ENCODE peak calls at places on chromosomes 6 and 20, in four cellular contexts. F is HCT116, X is K562, T is SK-N-SH. O is an unnamed sample.

GRCh38 chr6:33907227-33907626 is 103.4 kb upstream of the MLN start:
- DNase-seq in X (no peak), T (no peak), F (no peak), O (no peak)

GRCh38 chr6:33165581-33166258 is 26.5 kb downstream of the COL11A2 start:
- DNase-seq in T (no peak), X (no peak), F (no peak), O (no peak)

GRCh38 chr6:16216501-16217155 is 21.8 kb upstream of the GMPR start:
- DNase-seq in F (no peak), X (no peak), T (no peak), O (no peak)

GRCh38 chr20:2507464-2507863 is 1.3 kb downstream of the ZNF343 start:
- DNase-seq in F (no peak), X (no peak), T (peak), O (no peak)

GRCh38 chr20:31551581-31552081 is 37.4 kb downstream of the HM13 start:
- DNase-seq in X (no peak), T (no peak), F (no peak), O (no peak)

GRCh38 chr6:35566794-35567193 is 54.1 kb upstream of the TULP1 start:
- DNase-seq in X (no peak), T (no peak), F (no peak), O (no peak)

GRCh38 chr6:26028753-26029569 is 58.3 kb upstream of the HFE start:
- DNase-seq in T (no peak), X (no peak), F (no peak), O (no peak)

GRCh38 chr6:107489636-107490567 is at the start of gene SOBP:
- DNase-seq in F (no peak), X (peak), T (peak), O (peak)

GRCh38 chr6:83417880-83418663 is 12.8 kb downstream of the ME1 start:
- DNase-seq in F (peak), X (peak), T (peak), O (peak)

GRCh38 chr6:40587240-40588069 is at the start of gene LRFN2:
- DNase-seq in F (peak), X (peak), T (peak), O (peak)

GRCh38 chr6:37354526-37355384 is 972 bp downstream of the RNF8 start:
- DNase-seq in F (no peak), T (peak), X (peak), O (no peak)

GRCh38 chr20:3995749-3996305 is 19.5 kb downstream of the RNF24 start:
- DNase-seq in X (no peak), F (no peak), T (no peak), O (no peak)

GRCh38 chr20:57282691-57283361 is 16.4 kb upstream of the BMP7 start:
- DNase-seq in F (no peak), X (no peak), T (no peak), O (no peak)

GRCh38 chr20:18722381-18722780 is 91.2 kb upstream of the SCP2D1 start:
- DNase-seq in X (no peak), T (no peak), F (no peak), O (no peak)

GRCh38 chr20:45419188-45420091 is 3.5 kb downstream of the PIGT start:
- DNase-seq in T (no peak), F (no peak), X (no peak), O (peak)

GRCh38 chr20:61953037-61953788 is 112.5 kb downstream of the TAF4 start:
- DNase-seq in F (no peak), T (no peak), X (no peak), O (no peak)

GRCh38 chr6:161351855-161352254 is 78.0 kb upstream of the AGPAT4 start:
- DNase-seq in T (no peak), F (no peak), X (peak), O (no peak)

GRCh38 chr20:40390654-40391053 is 298.4 kb downstream of the MAFB start:
- DNase-seq in X (no peak), T (no peak), F (no peak), O (no peak)

GRCh38 chr20:17500271-17500670 is 30.9 kb downstream of the BFSP1 start:
- DNase-seq in F (no peak), X (no peak), T (no peak), O (no peak)

GRCh38 chr20:46879386-46879785 is 15.3 kb upstream of the EYA2 start:
- DNase-seq in X (no peak), F (no peak), T (no peak), O (no peak)

DNA sequence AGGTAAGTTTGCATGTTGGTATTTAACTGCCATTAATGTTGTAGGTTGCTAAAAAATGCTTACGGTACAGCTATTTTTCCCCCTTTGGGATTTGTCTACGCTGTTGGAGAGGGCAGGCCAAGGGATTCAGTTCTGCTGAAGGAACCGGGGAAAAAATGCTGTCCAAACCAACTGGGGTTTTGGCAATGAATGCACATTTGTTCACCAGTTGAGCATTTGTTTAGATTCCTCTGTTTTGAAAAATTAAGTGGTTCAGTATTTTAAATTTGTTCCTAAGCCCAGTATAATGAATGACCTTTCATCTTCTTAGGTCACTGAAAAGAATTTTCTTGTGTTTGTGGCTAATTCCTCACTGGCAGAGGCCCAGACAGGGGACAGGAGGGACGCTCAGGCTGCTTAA is 10.8 kb upstream of the EYA2 start:
- DNase-seq in T (no peak), F (no peak), X (no peak), O (no peak)
- TF ChIP-seq POLR2AphosphoS5 in T (no peak), F (no peak), X (no peak), O (no peak)

GRCh38 chr6:154617175-154617574 is 106.7 kb upstream of the CNKSR3 start:
- DNase-seq in T (no peak), X (no peak), F (no peak), O (no peak)
- TF ChIP-seq ELF1 in T (no peak), X (no peak), F (no peak), O (no peak)

GRCh38 chr6:110054664-110055386 is 76.7 kb downstream of the GPR6 start:
- DNase-seq in X (no peak), T (no peak), F (no peak), O (no peak)

GRCh38 chr6:110049696-110050465 is 71.8 kb downstream of the GPR6 start:
- DNase-seq in X (no peak), T (no peak), F (no peak), O (no peak)

GRCh38 chr6:110053395-110054240 is 75.5 kb downstream of the GPR6 start:
- DNase-seq in T (peak), X (peak), F (peak), O (peak)

DNA sequence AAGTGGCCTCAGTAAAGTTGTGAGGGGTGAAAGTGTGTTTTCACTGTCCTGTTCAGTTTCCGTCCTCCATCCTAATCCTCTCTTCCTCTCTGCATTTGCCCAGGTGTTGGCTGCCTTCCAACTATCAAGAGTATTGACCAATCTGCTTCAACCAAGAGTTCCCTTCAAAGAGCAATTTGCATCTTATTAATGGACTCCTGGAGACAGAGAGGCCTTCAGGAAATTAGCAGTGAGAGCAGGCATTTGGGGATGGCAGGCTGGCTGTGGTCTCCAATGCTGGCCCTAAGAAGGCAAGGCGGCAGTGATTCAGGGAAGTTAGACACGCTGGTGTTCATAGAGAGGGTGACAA is 77.2 kb downstream of the GPR6 start:
- DNase-seq in X (no peak), F (no peak), T (no peak), O (no peak)
- TF ChIP-seq POLR2AphosphoS5 in X (no peak), F (no peak), T (no peak), O (no peak)

GRCh38 chr6:62797190-62797589 is 414.1 kb upstream of the FKBP1C start:
- DNase-seq in X (no peak), F (no peak), T (no peak), O (no peak)
- TF ChIP-seq ELF1 in X (no peak), F (no peak), T (no peak), O (no peak)

GRCh38 chr6:90219168-90219985 is 77.3 kb downstream of the BACH2 start:
- DNase-seq in T (peak), X (no peak), F (no peak), O (no peak)
- TF ChIP-seq POLR2AphosphoS5 in T (peak), X (no peak), F (no peak), O (no peak)

GRCh38 chr6:101597711-101598110 is 204.2 kb downstream of the GRIK2 start:
- DNase-seq in T (no peak), F (peak), X (no peak), O (no peak)

GRCh38 chr6:101595276-101595675 is 201.8 kb downstream of the GRIK2 start:
- DNase-seq in X (no peak), T (no peak), F (no peak), O (no peak)
- TF ChIP-seq ELF1 in X (no peak), T (no peak), F (no peak), O (no peak)

GRCh38 chr20:21125849-21126840 is at the start of gene KIZ:
- DNase-seq in F (peak), X (peak), T (peak), O (peak)
- TF ChIP-seq POLR2AphosphoS5 in F (peak), X (peak), T (peak), O (peak)

GRCh38 chr20:59120491-59120890 is 43.1 kb upstream of the ZNF831 start:
- DNase-seq in X (no peak), T (no peak), F (no peak), O (no peak)
- TF ChIP-seq ELF1 in X (no peak), T (no peak), F (no peak), O (no peak)

GRCh38 chr6:27899543-27899942 is 12.7 kb downstream of the OR2B2 start:
- DNase-seq in F (no peak), T (no peak), X (no peak), O (no peak)

GRCh38 chr6:27897580-27898206 is 14.5 kb downstream of the OR2B2 start:
- DNase-seq in F (no peak), T (no peak), X (no peak), O (no peak)

GRCh38 chr6:27901801-27902200 is 10.4 kb downstream of the OR2B2 start:
- DNase-seq in F (peak), X (peak), T (no peak), O (no peak)

GRCh38 chr6:27908017-27908416 is 4.2 kb downstream of the OR2B2 start:
- DNase-seq in F (no peak), T (no peak), X (no peak), O (no peak)

DNA sequence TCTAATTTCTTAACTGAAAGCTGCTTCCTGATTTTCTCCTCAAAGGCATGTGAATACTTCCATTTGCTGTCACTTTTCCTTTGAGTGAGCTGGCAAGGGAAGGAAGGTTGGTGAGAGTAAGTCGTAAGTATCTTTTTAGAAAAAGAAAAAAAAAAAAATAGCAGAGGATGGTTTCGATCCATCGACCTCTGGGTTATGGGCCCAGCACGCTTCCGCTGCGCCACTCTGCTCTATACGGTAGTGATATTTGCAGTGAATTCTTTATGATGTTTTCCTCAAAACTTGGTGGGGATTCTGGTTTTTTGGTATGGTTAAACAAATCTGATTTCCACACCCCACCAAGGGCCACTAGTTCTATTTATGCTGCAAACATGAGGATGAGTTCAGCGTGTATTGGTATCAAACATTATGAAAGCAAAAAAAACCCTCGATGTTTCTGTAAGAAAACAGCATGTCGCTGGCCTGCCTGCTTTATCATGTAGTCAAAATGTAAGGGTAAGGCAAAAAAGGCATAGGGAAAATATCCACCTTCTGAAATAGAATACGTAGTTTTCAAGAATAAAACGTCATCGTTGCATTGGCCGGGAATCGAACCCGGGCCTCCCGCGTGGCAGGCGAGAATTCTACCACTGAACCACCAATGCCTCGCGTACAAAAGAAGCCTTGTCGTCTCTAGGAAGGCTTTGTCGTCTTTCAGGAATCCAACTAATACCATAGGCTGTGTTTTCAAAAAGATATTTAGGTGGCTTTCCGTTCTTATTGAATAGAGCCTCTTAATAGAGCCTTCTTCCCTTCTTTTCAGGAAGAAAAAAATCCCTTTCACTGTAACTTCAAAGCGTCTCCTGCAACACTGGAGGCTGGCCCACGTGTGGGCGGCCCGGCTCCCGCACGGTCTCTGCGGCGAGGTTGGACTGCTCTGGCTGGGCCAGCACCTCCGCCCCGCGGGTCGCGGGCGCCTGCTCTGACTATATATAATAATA is 9.6 kb downstream of the OR2B2 start:
- DNase-seq in T (peak), X (peak), F (peak), O (peak)
- TF ChIP-seq POLR2AphosphoS5 in T (no peak), X (peak), F (no peak), O (no peak)